ENCODE peak calls at places on chromosomes 6 and 20, in five cellular contexts. One of them, this sample, is unnamed.

GRCh38 chr6:146127447-146128215 is 98.8 kb downstream of the GRM1 start:
- DNase-seq in hepatocyte: no peak
- DNase-seq in foreskin keratinocyte: no peak
- DNase-seq in substantia nigra: no peak
- DNase-seq in A673: no peak
- DNase-seq in this sample: no peak

GRCh38 chr6:121809211-121809610 is 373.8 kb downstream of the GJA1 start:
- DNase-seq in foreskin keratinocyte: no peak
- DNase-seq in hepatocyte: no peak
- DNase-seq in A673: no peak
- DNase-seq in substantia nigra: no peak
- DNase-seq in this sample: no peak

GRCh38 chr20:50561379-50562078 is 51.3 kb downstream of the PTPN1 start:
- DNase-seq in foreskin keratinocyte: peak
- DNase-seq in A673: peak
- DNase-seq in hepatocyte: peak
- DNase-seq in substantia nigra: no peak
- DNase-seq in this sample: peak

GRCh38 chr6:117270121-117270959 is 5.0 kb downstream of the VGLL2 start:
- DNase-seq in substantia nigra: no peak
- DNase-seq in hepatocyte: peak
- DNase-seq in foreskin keratinocyte: no peak
- DNase-seq in A673: peak
- DNase-seq in this sample: no peak

GRCh38 chr6:49541210-49541724 is 9.2 kb upstream of the C6orf141 start:
- DNase-seq in substantia nigra: no peak
- DNase-seq in A673: peak
- DNase-seq in hepatocyte: peak
- DNase-seq in foreskin keratinocyte: peak
- DNase-seq in this sample: peak

GRCh38 chr6:68497927-68498326 is 137.2 kb upstream of the ADGRB3 start:
- DNase-seq in foreskin keratinocyte: peak
- DNase-seq in substantia nigra: no peak
- DNase-seq in A673: peak
- DNase-seq in hepatocyte: no peak
- DNase-seq in this sample: no peak

GRCh38 chr6:6943411-6943810 is 164.3 kb upstream of the RREB1 start:
- DNase-seq in hepatocyte: no peak
- DNase-seq in substantia nigra: no peak
- DNase-seq in foreskin keratinocyte: no peak
- DNase-seq in A673: no peak
- DNase-seq in this sample: no peak

GRCh38 chr6:158231551-158232444 is 63.6 kb downstream of the GTF2H5 start:
- DNase-seq in hepatocyte: peak
- DNase-seq in substantia nigra: peak
- DNase-seq in A673: peak
- DNase-seq in foreskin keratinocyte: no peak
- DNase-seq in this sample: no peak

GRCh38 chr6:24899647-24900325 is 36.0 kb downstream of the RIPOR2 start:
- DNase-seq in foreskin keratinocyte: no peak
- DNase-seq in hepatocyte: no peak
- DNase-seq in substantia nigra: no peak
- DNase-seq in A673: no peak
- DNase-seq in this sample: no peak

GRCh38 chr6:41733349-41733706 is 2.1 kb downstream of the TFEB start:
- DNase-seq in A673: no peak
- DNase-seq in substantia nigra: no peak
- DNase-seq in hepatocyte: no peak
- DNase-seq in foreskin keratinocyte: no peak
- DNase-seq in this sample: no peak

GRCh38 chr6:122079906-122080305 is 319.5 kb upstream of the HSF2 start:
- DNase-seq in A673: no peak
- DNase-seq in substantia nigra: no peak
- DNase-seq in foreskin keratinocyte: no peak
- DNase-seq in hepatocyte: peak
- DNase-seq in this sample: no peak

GRCh38 chr6:108699290-108700041 is 138.7 kb downstream of the FOXO3 start:
- DNase-seq in substantia nigra: no peak
- DNase-seq in hepatocyte: peak
- DNase-seq in A673: peak
- DNase-seq in foreskin keratinocyte: no peak
- DNase-seq in this sample: no peak

GRCh38 chr6:1316482-1317220 is 4.8 kb downstream of the FOXQ1 start:
- DNase-seq in A673: peak
- DNase-seq in foreskin keratinocyte: no peak
- DNase-seq in hepatocyte: peak
- DNase-seq in substantia nigra: no peak
- DNase-seq in this sample: no peak
- H3K27ac ChIP-seq in A673: no peak
- H3K27ac ChIP-seq in foreskin keratinocyte: no peak
- H3K27ac ChIP-seq in hepatocyte: peak
- H3K27ac ChIP-seq in substantia nigra: no peak
- H3K27ac ChIP-seq in this sample: peak

GRCh38 chr20:540391-541201 is 3.0 kb downstream of the CSNK2A1 start:
- DNase-seq in foreskin keratinocyte: no peak
- DNase-seq in A673: no peak
- DNase-seq in hepatocyte: no peak
- DNase-seq in substantia nigra: no peak
- DNase-seq in this sample: no peak

GRCh38 chr20:542777-543368 is 717 bp downstream of the CSNK2A1 start:
- DNase-seq in hepatocyte: peak
- DNase-seq in foreskin keratinocyte: no peak
- DNase-seq in A673: peak
- DNase-seq in substantia nigra: no peak
- DNase-seq in this sample: no peak

GRCh38 chr20:546353-546752 is 2.8 kb upstream of the CSNK2A1 start:
- DNase-seq in hepatocyte: no peak
- DNase-seq in A673: no peak
- DNase-seq in foreskin keratinocyte: no peak
- DNase-seq in substantia nigra: no peak
- DNase-seq in this sample: no peak

GRCh38 chr20:544153-544725 is 649 bp upstream of the CSNK2A1 start:
- DNase-seq in hepatocyte: no peak
- DNase-seq in foreskin keratinocyte: no peak
- DNase-seq in A673: no peak
- DNase-seq in substantia nigra: no peak
- DNase-seq in this sample: no peak

DNA sequence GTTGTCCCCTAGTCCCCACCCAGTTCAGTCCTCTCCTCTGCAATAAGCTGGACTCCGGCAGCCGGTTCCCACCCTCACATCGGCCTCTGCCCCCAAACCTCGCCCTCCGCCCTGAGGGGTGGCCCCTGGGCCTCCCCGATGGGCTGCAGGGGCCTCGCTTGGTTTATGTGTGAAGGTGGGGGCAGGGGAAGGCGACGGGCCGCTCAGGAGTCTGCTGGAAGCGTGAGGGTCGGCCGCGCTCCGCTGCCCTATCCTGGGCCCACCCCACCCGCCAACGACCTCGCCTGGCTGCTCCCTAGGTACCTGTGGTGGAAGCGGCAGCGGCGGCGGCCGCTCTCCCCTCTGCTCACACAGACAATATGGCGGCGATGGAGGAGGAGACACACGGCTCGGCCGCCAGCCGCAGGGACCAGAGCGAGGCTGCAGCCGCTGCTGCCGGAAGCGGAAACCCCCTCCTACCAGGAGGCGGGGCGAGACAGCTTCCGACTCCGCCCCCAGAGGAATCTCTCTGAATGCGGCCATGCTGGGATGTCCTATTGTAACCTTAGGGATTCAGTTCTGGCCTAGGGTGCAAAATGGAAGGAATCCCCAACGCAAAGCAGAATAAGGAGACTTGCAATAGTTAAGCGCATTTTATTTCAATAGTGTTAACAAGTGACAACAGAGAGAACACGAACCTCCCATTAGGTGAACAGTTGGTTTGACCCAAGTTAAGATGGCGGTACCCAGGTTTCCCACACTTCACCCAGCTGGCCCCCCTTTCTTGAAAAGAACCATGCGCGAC is at the start of gene CSNK2A1:
- DNase-seq in A673: peak
- DNase-seq in substantia nigra: peak
- DNase-seq in hepatocyte: peak
- DNase-seq in foreskin keratinocyte: peak
- DNase-seq in this sample: peak
- H3K27ac ChIP-seq in A673: peak
- H3K27ac ChIP-seq in substantia nigra: peak
- H3K27ac ChIP-seq in hepatocyte: peak
- H3K27ac ChIP-seq in foreskin keratinocyte: peak
- H3K27ac ChIP-seq in this sample: peak

GRCh38 chr6:166483556-166484250 is 101.0 kb upstream of the MPC1 start:
- DNase-seq in A673: no peak
- DNase-seq in hepatocyte: no peak
- DNase-seq in substantia nigra: no peak
- DNase-seq in foreskin keratinocyte: no peak
- DNase-seq in this sample: no peak
- H3K27ac ChIP-seq in A673: no peak
- H3K27ac ChIP-seq in hepatocyte: no peak
- H3K27ac ChIP-seq in substantia nigra: no peak
- H3K27ac ChIP-seq in foreskin keratinocyte: no peak
- H3K27ac ChIP-seq in this sample: no peak

GRCh38 chr20:32062776-32063170 is 10.7 kb downstream of the HCK start:
- DNase-seq in A673: no peak
- DNase-seq in hepatocyte: no peak
- DNase-seq in substantia nigra: no peak
- DNase-seq in foreskin keratinocyte: no peak
- DNase-seq in this sample: no peak
- H3K27ac ChIP-seq in A673: no peak
- H3K27ac ChIP-seq in hepatocyte: no peak
- H3K27ac ChIP-seq in substantia nigra: no peak
- H3K27ac ChIP-seq in foreskin keratinocyte: no peak
- H3K27ac ChIP-seq in this sample: no peak

GRCh38 chr6:164007881-164008280 is 593.4 kb downstream of the QKI start:
- DNase-seq in substantia nigra: no peak
- DNase-seq in A673: no peak
- DNase-seq in foreskin keratinocyte: no peak
- DNase-seq in hepatocyte: no peak
- DNase-seq in this sample: no peak
- H3K27ac ChIP-seq in substantia nigra: no peak
- H3K27ac ChIP-seq in A673: no peak
- H3K27ac ChIP-seq in foreskin keratinocyte: no peak
- H3K27ac ChIP-seq in hepatocyte: no peak
- H3K27ac ChIP-seq in this sample: no peak

GRCh38 chr20:44979090-44979621 is 12.8 kb downstream of the STK4 start:
- DNase-seq in substantia nigra: no peak
- DNase-seq in hepatocyte: no peak
- DNase-seq in A673: no peak
- DNase-seq in foreskin keratinocyte: no peak
- DNase-seq in this sample: no peak
- H3K27ac ChIP-seq in substantia nigra: no peak
- H3K27ac ChIP-seq in hepatocyte: no peak
- H3K27ac ChIP-seq in A673: no peak
- H3K27ac ChIP-seq in foreskin keratinocyte: no peak
- H3K27ac ChIP-seq in this sample: peak

DNA sequence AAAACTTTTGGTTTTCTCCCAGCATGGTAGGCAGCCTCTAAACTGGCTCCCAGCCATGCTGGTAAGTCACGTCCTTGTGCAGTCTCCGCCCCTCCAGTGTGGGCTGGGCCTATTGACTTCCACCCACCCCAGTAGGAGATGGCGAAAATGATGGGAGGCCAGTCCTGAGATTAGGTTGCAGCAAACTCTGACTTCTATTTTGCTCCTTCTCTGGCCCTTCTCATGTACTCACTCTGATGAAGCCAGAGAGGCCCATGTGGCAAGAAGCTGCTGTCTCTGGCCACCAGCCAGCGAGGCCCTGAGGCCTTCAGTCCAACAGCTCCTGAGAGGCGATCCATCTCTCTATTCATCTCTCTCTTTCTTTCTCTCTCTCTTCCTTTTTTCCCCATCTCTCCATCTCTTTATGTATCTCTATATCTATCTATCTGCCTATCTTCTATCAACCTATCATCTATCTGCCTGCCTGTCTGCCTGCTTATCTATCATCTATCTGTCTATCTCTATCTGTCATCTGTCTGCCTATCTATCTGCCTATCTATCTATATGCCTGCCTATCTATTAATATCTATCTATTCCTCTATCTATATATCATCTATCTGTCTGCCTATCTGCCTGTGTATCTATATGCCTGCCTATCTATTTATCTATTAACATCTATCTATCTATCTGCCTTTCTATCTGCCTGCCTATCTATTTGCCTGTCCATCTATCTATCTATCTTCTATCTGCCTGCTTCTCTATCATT is 52.6 kb upstream of the STX16 start:
- DNase-seq in A673: no peak
- DNase-seq in hepatocyte: peak
- DNase-seq in foreskin keratinocyte: no peak
- DNase-seq in substantia nigra: no peak
- DNase-seq in this sample: no peak
- H3K27ac ChIP-seq in A673: no peak
- H3K27ac ChIP-seq in hepatocyte: peak
- H3K27ac ChIP-seq in foreskin keratinocyte: no peak
- H3K27ac ChIP-seq in substantia nigra: no peak
- H3K27ac ChIP-seq in this sample: no peak

This sample was measured in epithelial cell of prostate.